ENCODE peak calls at places on chromosome 1, in five cellular contexts. One of them, this sample, is unnamed. For H3K4me1, the result is how much of the 10 kb centered on the place peaks cover.

GRCh38 chr1:38586993-38587646 is 272.5 kb downstream of the RRAGC start:
- DNase-seq in heart left ventricle: no peak
- DNase-seq in aorta: no peak
- DNase-seq in body of pancreas: peak
- DNase-seq in mesenchymal stem cell: no peak
- DNase-seq in this sample: peak

GRCh38 chr1:92356956-92357355 is 58.1 kb downstream of the RPAP2 start:
- DNase-seq in heart left ventricle: no peak
- DNase-seq in aorta: no peak
- DNase-seq in body of pancreas: no peak
- DNase-seq in mesenchymal stem cell: peak
- DNase-seq in this sample: no peak

GRCh38 chr1:180945151-180945550 is 32.5 kb downstream of the KIAA1614 start:
- DNase-seq in heart left ventricle: no peak
- DNase-seq in aorta: no peak
- DNase-seq in body of pancreas: no peak
- DNase-seq in mesenchymal stem cell: no peak
- DNase-seq in this sample: no peak

GRCh38 chr1:39173119-39173994 is 31.1 kb upstream of the MACF1 start:
- DNase-seq in heart left ventricle: no peak
- DNase-seq in aorta: no peak
- DNase-seq in body of pancreas: no peak
- DNase-seq in mesenchymal stem cell: no peak
- DNase-seq in this sample: no peak

GRCh38 chr1:99227498-99227897 is 36.8 kb upstream of the PLPPR4 start:
- DNase-seq in heart left ventricle: no peak
- DNase-seq in aorta: no peak
- DNase-seq in body of pancreas: no peak
- DNase-seq in mesenchymal stem cell: no peak
- DNase-seq in this sample: no peak

GRCh38 chr1:79711001-79711431 is 704.5 kb upstream of the ADGRL4 start:
- DNase-seq in heart left ventricle: no peak
- DNase-seq in aorta: no peak
- DNase-seq in body of pancreas: no peak
- DNase-seq in mesenchymal stem cell: peak
- DNase-seq in this sample: no peak

GRCh38 chr1:2985694-2986548 is 35.3 kb upstream of the ACTRT2 start:
- DNase-seq in heart left ventricle: no peak
- DNase-seq in aorta: no peak
- DNase-seq in body of pancreas: no peak
- DNase-seq in mesenchymal stem cell: no peak
- DNase-seq in this sample: no peak

GRCh38 chr1:39453603-39454002 is 37.8 kb upstream of the BMP8A start:
- DNase-seq in heart left ventricle: no peak
- DNase-seq in aorta: peak
- DNase-seq in body of pancreas: peak
- DNase-seq in mesenchymal stem cell: peak
- DNase-seq in this sample: peak

GRCh38 chr1:173688300-173688699 is 18.6 kb upstream of the ANKRD45 start:
- DNase-seq in heart left ventricle: no peak
- DNase-seq in aorta: no peak
- DNase-seq in body of pancreas: no peak
- DNase-seq in mesenchymal stem cell: no peak
- DNase-seq in this sample: no peak

GRCh38 chr1:86191958-86192357 is 35.4 kb upstream of the COL24A1 start:
- DNase-seq in heart left ventricle: no peak
- DNase-seq in aorta: no peak
- DNase-seq in body of pancreas: no peak
- DNase-seq in mesenchymal stem cell: no peak
- DNase-seq in this sample: no peak

GRCh38 chr1:114235956-114236355 is 82.3 kb upstream of the SYT6 start:
- DNase-seq in heart left ventricle: peak
- DNase-seq in aorta: no peak
- DNase-seq in body of pancreas: no peak
- DNase-seq in mesenchymal stem cell: no peak
- DNase-seq in this sample: no peak

DNA sequence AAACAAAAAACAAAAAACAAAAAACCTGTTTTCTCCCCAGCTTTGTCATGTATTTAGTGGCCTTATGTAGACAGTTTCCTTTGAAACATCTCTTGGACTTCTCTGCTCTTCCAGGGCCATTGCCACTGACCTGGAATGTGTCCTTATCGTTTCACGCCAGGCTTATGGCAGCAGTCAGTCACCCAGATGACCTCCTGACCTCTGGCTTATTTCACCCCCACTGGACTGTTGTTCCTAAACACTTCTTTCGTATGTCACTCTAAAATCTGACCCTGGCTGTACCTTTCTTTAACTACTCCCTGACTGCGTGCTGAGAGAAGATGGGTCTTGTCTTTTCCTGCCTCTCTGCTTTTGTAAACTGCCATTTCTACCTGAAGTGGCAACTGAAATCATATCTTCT is 9.1 kb downstream of the LGALS8 start:
- DNase-seq in heart left ventricle: no peak
- DNase-seq in aorta: no peak
- DNase-seq in body of pancreas: no peak
- DNase-seq in mesenchymal stem cell: no peak
- DNase-seq in this sample: no peak
- H3K4me1 ChIP-seq in heart left ventricle: under half
- H3K4me1 ChIP-seq in aorta: under half
- H3K4me1 ChIP-seq in body of pancreas: under half
- H3K4me1 ChIP-seq in mesenchymal stem cell: under half
- H3K4me1 ChIP-seq in this sample: under half

GRCh38 chr1:36178479-36179219 is 22.7 kb downstream of the MAP7D1 start:
- DNase-seq in heart left ventricle: no peak
- DNase-seq in aorta: no peak
- DNase-seq in body of pancreas: peak
- DNase-seq in mesenchymal stem cell: no peak
- DNase-seq in this sample: peak
- H3K4me1 ChIP-seq in heart left ventricle: under half
- H3K4me1 ChIP-seq in aorta: under half
- H3K4me1 ChIP-seq in body of pancreas: under half
- H3K4me1 ChIP-seq in mesenchymal stem cell: under half
- H3K4me1 ChIP-seq in this sample: under half

DNA sequence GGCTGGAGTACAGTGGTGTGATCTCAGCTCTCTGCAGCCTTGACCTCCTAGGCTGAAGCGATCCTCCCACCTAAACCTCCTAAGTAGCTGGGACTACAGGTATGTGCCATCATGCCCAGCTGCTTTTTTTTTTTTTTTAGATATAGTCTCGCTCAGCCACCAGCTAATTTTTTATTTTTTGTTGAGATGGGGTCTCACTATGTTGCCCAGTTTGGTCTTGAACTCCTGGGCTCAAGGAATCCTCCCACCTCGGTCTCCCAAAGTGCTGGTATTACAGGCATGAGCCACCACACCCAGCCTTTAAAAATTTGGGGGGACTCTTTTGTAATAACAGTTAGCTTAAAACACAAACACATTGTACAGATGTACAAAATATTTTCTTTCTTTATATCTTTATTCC is 1.7 kb upstream of the SNX27 start:
- DNase-seq in heart left ventricle: no peak
- DNase-seq in aorta: no peak
- DNase-seq in body of pancreas: no peak
- DNase-seq in mesenchymal stem cell: no peak
- DNase-seq in this sample: no peak
- H3K4me1 ChIP-seq in heart left ventricle: under half
- H3K4me1 ChIP-seq in aorta: under half
- H3K4me1 ChIP-seq in body of pancreas: under half
- H3K4me1 ChIP-seq in mesenchymal stem cell: under half
- H3K4me1 ChIP-seq in this sample: under half

DNA sequence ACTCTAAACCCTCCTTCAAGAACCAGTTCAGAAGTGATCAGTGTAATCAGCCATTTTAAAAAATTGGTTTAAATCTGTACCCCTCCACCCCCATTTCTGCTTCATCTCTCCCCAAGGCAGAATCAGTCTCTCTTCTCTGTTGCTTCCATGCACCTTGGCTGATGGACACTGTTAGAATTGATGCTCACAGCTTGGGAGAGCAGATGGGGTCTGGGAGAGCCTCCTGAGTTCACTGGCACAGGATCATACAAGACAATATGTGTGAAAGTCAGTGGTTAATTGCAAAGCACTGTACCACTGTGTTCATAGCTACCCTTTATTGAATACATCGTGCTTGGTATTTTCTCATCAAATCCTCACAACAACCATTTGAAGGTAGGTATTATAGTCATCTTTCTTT is 140.9 kb downstream of the ROR1 start:
- DNase-seq in heart left ventricle: no peak
- DNase-seq in aorta: no peak
- DNase-seq in body of pancreas: no peak
- DNase-seq in mesenchymal stem cell: no peak
- DNase-seq in this sample: no peak
- H3K4me1 ChIP-seq in heart left ventricle: under half
- H3K4me1 ChIP-seq in aorta: under half
- H3K4me1 ChIP-seq in body of pancreas: half or more
- H3K4me1 ChIP-seq in mesenchymal stem cell: under half
- H3K4me1 ChIP-seq in this sample: under half

DNA sequence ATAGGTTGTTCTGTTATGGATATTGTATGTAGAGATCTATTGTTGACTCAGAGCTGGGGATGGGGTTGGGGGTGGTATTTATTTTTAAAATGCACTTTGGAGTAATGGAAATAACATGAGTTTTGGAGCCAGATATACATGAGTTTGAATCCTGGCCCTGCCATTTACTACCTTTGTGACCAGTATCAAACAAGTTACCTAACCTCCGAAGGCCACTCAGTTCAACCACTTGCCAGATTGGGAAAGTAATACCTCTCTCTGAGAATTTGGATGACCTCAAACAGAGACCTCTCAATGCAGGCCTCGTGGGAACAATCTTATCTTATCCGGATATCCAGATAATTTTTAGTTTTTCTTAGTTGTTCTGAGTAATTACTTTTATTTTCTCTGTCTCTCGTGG is 181.0 kb downstream of the FGGY start:
- DNase-seq in heart left ventricle: no peak
- DNase-seq in aorta: no peak
- DNase-seq in body of pancreas: no peak
- DNase-seq in mesenchymal stem cell: no peak
- DNase-seq in this sample: no peak
- H3K4me1 ChIP-seq in heart left ventricle: under half
- H3K4me1 ChIP-seq in aorta: under half
- H3K4me1 ChIP-seq in body of pancreas: under half
- H3K4me1 ChIP-seq in mesenchymal stem cell: under half
- H3K4me1 ChIP-seq in this sample: under half

GRCh38 chr1:228140724-228141081 is 624 bp downstream of the GUK1 start:
- DNase-seq in heart left ventricle: no peak
- DNase-seq in aorta: no peak
- DNase-seq in body of pancreas: no peak
- DNase-seq in mesenchymal stem cell: no peak
- DNase-seq in this sample: peak
- H3K4me1 ChIP-seq in heart left ventricle: under half
- H3K4me1 ChIP-seq in aorta: under half
- H3K4me1 ChIP-seq in body of pancreas: under half
- H3K4me1 ChIP-seq in mesenchymal stem cell: under half
- H3K4me1 ChIP-seq in this sample: under half

GRCh38 chr1:109472779-109473178 is 6.4 kb downstream of the SYPL2 start:
- DNase-seq in heart left ventricle: no peak
- DNase-seq in aorta: no peak
- DNase-seq in body of pancreas: no peak
- DNase-seq in mesenchymal stem cell: no peak
- DNase-seq in this sample: no peak

GRCh38 chr1:109476825-109477224 is 6.9 kb upstream of the ATXN7L2 start:
- DNase-seq in heart left ventricle: no peak
- DNase-seq in aorta: no peak
- DNase-seq in body of pancreas: no peak
- DNase-seq in mesenchymal stem cell: no peak
- DNase-seq in this sample: no peak

GRCh38 chr1:109475261-109475660 is 8.4 kb upstream of the ATXN7L2 start:
- DNase-seq in heart left ventricle: no peak
- DNase-seq in aorta: no peak
- DNase-seq in body of pancreas: no peak
- DNase-seq in mesenchymal stem cell: no peak
- DNase-seq in this sample: no peak

GRCh38 chr1:109477821-109478220 is 5.9 kb upstream of the ATXN7L2 start:
- DNase-seq in heart left ventricle: no peak
- DNase-seq in aorta: no peak
- DNase-seq in body of pancreas: no peak
- DNase-seq in mesenchymal stem cell: no peak
- DNase-seq in this sample: no peak

DNA sequence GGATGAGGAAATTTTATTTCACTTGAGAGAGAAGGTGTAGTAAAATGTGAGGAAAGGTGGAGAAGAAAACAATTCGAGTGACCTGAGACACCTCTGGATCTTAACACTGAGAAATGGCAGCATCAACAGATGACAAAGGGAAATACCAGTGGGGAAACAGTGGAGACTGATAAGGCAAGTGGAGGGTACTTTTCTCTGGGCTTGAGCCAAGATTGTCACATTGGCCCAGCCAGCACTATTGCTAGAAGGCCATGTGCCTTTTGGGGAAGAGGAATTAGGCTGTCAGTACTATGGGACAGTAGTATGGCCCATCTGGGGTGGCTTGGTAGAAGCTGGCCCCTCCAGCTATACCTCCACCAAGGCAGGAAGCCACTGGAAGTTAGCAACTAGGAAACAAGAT is 8.4 kb downstream of the SYPL2 start:
- DNase-seq in heart left ventricle: no peak
- DNase-seq in aorta: no peak
- DNase-seq in body of pancreas: no peak
- DNase-seq in mesenchymal stem cell: no peak
- DNase-seq in this sample: no peak
- H3K4me1 ChIP-seq in heart left ventricle: under half
- H3K4me1 ChIP-seq in aorta: under half
- H3K4me1 ChIP-seq in body of pancreas: under half
- H3K4me1 ChIP-seq in mesenchymal stem cell: under half
- H3K4me1 ChIP-seq in this sample: under half

GRCh38 chr1:234970731-234971476 is 157.7 kb downstream of the TOMM20 start:
- DNase-seq in heart left ventricle: peak
- DNase-seq in aorta: peak
- DNase-seq in body of pancreas: peak
- DNase-seq in mesenchymal stem cell: peak
- DNase-seq in this sample: peak

GRCh38 chr1:234971586-234972297 is 156.9 kb downstream of the TOMM20 start:
- DNase-seq in heart left ventricle: no peak
- DNase-seq in aorta: no peak
- DNase-seq in body of pancreas: no peak
- DNase-seq in mesenchymal stem cell: peak
- DNase-seq in this sample: no peak

GRCh38 chr1:234969630-234970370 is 158.8 kb downstream of the TOMM20 start:
- DNase-seq in heart left ventricle: peak
- DNase-seq in aorta: peak
- DNase-seq in body of pancreas: peak
- DNase-seq in mesenchymal stem cell: peak
- DNase-seq in this sample: peak

GRCh38 chr1:234969011-234969441 is 159.6 kb downstream of the TOMM20 start:
- DNase-seq in heart left ventricle: no peak
- DNase-seq in aorta: no peak
- DNase-seq in body of pancreas: no peak
- DNase-seq in mesenchymal stem cell: no peak
- DNase-seq in this sample: no peak

GRCh38 chr1:234970371-234970730 is 158.3 kb downstream of the TOMM20 start:
- DNase-seq in heart left ventricle: no peak
- DNase-seq in aorta: no peak
- DNase-seq in body of pancreas: no peak
- DNase-seq in mesenchymal stem cell: peak
- DNase-seq in this sample: no peak
- H3K4me1 ChIP-seq in heart left ventricle: under half
- H3K4me1 ChIP-seq in aorta: under half
- H3K4me1 ChIP-seq in body of pancreas: under half
- H3K4me1 ChIP-seq in mesenchymal stem cell: under half
- H3K4me1 ChIP-seq in this sample: under half

GRCh38 chr1:206041640-206042039 is 11.3 kb upstream of the RHEX start:
- DNase-seq in heart left ventricle: no peak
- DNase-seq in aorta: no peak
- DNase-seq in body of pancreas: peak
- DNase-seq in mesenchymal stem cell: no peak
- DNase-seq in this sample: no peak
- H3K4me1 ChIP-seq in heart left ventricle: under half
- H3K4me1 ChIP-seq in aorta: under half
- H3K4me1 ChIP-seq in body of pancreas: under half
- H3K4me1 ChIP-seq in mesenchymal stem cell: under half
- H3K4me1 ChIP-seq in this sample: under half